ENCODE peak calls at places on chromosomes 5 and 9, in seven cellular contexts. One of them, this sample, is unnamed.
A peak's percentile ranks its signal among the peaks of the same experiment; 100 is the strongest.

GRCh38 chr9:20538956-20539355 is 83.3 kb downstream of the MLLT3 start:
- DNase-seq in brain microvascular endothelial cell: peak; percentile 20
- DNase-seq in CD8-positive, alpha-beta T cell: no peak
- DNase-seq in aorta: no peak
- DNase-seq in WERI-Rb-1: no peak
- DNase-seq in esophagus muscularis mucosa: no peak
- DNase-seq in mesendoderm: no peak
- DNase-seq in this sample: no peak

GRCh38 chr5:142863856-142864255 is 93.7 kb downstream of the ARHGAP26 start:
- DNase-seq in brain microvascular endothelial cell: no peak
- DNase-seq in CD8-positive, alpha-beta T cell: no peak
- DNase-seq in aorta: no peak
- DNase-seq in WERI-Rb-1: no peak
- DNase-seq in esophagus muscularis mucosa: no peak
- DNase-seq in mesendoderm: peak; percentile 76
- DNase-seq in this sample: no peak

GRCh38 chr5:65020492-65020891 is 251.8 kb downstream of the CWC27 start:
- DNase-seq in brain microvascular endothelial cell: no peak
- DNase-seq in CD8-positive, alpha-beta T cell: no peak
- DNase-seq in aorta: no peak
- DNase-seq in WERI-Rb-1: no peak
- DNase-seq in esophagus muscularis mucosa: no peak
- DNase-seq in mesendoderm: no peak
- DNase-seq in this sample: no peak

GRCh38 chr5:34930527-34930844 is 1.1 kb downstream of the DNAJC21 start:
- DNase-seq in brain microvascular endothelial cell: peak; percentile 22
- DNase-seq in CD8-positive, alpha-beta T cell: no peak
- DNase-seq in aorta: no peak
- DNase-seq in WERI-Rb-1: no peak
- DNase-seq in esophagus muscularis mucosa: no peak
- DNase-seq in mesendoderm: no peak
- DNase-seq in this sample: no peak

GRCh38 chr5:140725799-140726471 is 25.7 kb downstream of the ZMAT2 start:
- DNase-seq in brain microvascular endothelial cell: peak; percentile 98
- DNase-seq in CD8-positive, alpha-beta T cell: peak; percentile 57
- DNase-seq in aorta: peak; percentile 77
- DNase-seq in WERI-Rb-1: no peak
- DNase-seq in esophagus muscularis mucosa: peak; percentile 92
- DNase-seq in mesendoderm: peak; percentile 89
- DNase-seq in this sample: no peak

GRCh38 chr5:96675882-96676281 is 13.7 kb downstream of the CAST start:
- DNase-seq in brain microvascular endothelial cell: no peak
- DNase-seq in CD8-positive, alpha-beta T cell: no peak
- DNase-seq in aorta: no peak
- DNase-seq in WERI-Rb-1: no peak
- DNase-seq in esophagus muscularis mucosa: no peak
- DNase-seq in mesendoderm: no peak
- DNase-seq in this sample: no peak

GRCh38 chr9:19757745-19758144 is 31.1 kb downstream of the SLC24A2 start:
- DNase-seq in brain microvascular endothelial cell: no peak
- DNase-seq in CD8-positive, alpha-beta T cell: no peak
- DNase-seq in aorta: no peak
- DNase-seq in WERI-Rb-1: no peak
- DNase-seq in esophagus muscularis mucosa: no peak
- DNase-seq in mesendoderm: no peak
- DNase-seq in this sample: no peak

GRCh38 chr9:128913048-128913900 is 7.5 kb upstream of the PHYHD1 start:
- DNase-seq in brain microvascular endothelial cell: no peak
- DNase-seq in CD8-positive, alpha-beta T cell: no peak
- DNase-seq in aorta: no peak
- DNase-seq in WERI-Rb-1: no peak
- DNase-seq in esophagus muscularis mucosa: no peak
- DNase-seq in mesendoderm: no peak
- DNase-seq in this sample: no peak

GRCh38 chr9:76519027-76519835 is 60.2 kb downstream of the GCNT1 start:
- DNase-seq in brain microvascular endothelial cell: peak; percentile 30
- DNase-seq in CD8-positive, alpha-beta T cell: no peak
- DNase-seq in aorta: no peak
- DNase-seq in WERI-Rb-1: no peak
- DNase-seq in esophagus muscularis mucosa: no peak
- DNase-seq in mesendoderm: no peak
- DNase-seq in this sample: no peak
- H3K27ac ChIP-seq in brain microvascular endothelial cell: no peak overlapping the region
- H3K27ac ChIP-seq in CD8-positive, alpha-beta T cell: no peak overlapping the region
- H3K27ac ChIP-seq in aorta: no peak overlapping the region
- H3K27ac ChIP-seq in WERI-Rb-1: no peak overlapping the region
- H3K27ac ChIP-seq in esophagus muscularis mucosa: no peak overlapping the region
- H3K27ac ChIP-seq in mesendoderm: no peak overlapping the region
- H3K27ac ChIP-seq in this sample: no peak overlapping the region

GRCh38 chr5:132076983-132077382 is 3.4 kb downstream of the CSF2 start:
- DNase-seq in brain microvascular endothelial cell: no peak
- DNase-seq in CD8-positive, alpha-beta T cell: no peak
- DNase-seq in aorta: peak; percentile 58
- DNase-seq in WERI-Rb-1: no peak
- DNase-seq in esophagus muscularis mucosa: no peak
- DNase-seq in mesendoderm: no peak
- DNase-seq in this sample: no peak
- H3K27me3 ChIP-seq in brain microvascular endothelial cell: no peaks in the 10 kb centered on the region
- H3K27me3 ChIP-seq in CD8-positive, alpha-beta T cell: no peaks in the 10 kb centered on the region
- H3K27me3 ChIP-seq in aorta: no peaks in the 10 kb centered on the region
- H3K27me3 ChIP-seq in WERI-Rb-1: no peaks in the 10 kb centered on the region
- H3K27me3 ChIP-seq in esophagus muscularis mucosa: no peaks in the 10 kb centered on the region
- H3K27me3 ChIP-seq in mesendoderm: no peaks in the 10 kb centered on the region
- H3K27me3 ChIP-seq in this sample: no peaks in the 10 kb centered on the region

GRCh38 chr5:52796507-52797103 is 8.9 kb downstream of the ITGA1 start:
- DNase-seq in brain microvascular endothelial cell: no peak
- DNase-seq in CD8-positive, alpha-beta T cell: no peak
- DNase-seq in aorta: no peak
- DNase-seq in WERI-Rb-1: no peak
- DNase-seq in esophagus muscularis mucosa: no peak
- DNase-seq in mesendoderm: no peak
- DNase-seq in this sample: no peak
- H3K27ac ChIP-seq in brain microvascular endothelial cell: no peak overlapping the region
- H3K27ac ChIP-seq in CD8-positive, alpha-beta T cell: no peak overlapping the region
- H3K27ac ChIP-seq in aorta: no peak overlapping the region
- H3K27ac ChIP-seq in WERI-Rb-1: no peak overlapping the region
- H3K27ac ChIP-seq in esophagus muscularis mucosa: peak overlapping the region; percentile 93
- H3K27ac ChIP-seq in mesendoderm: no peak overlapping the region
- H3K27ac ChIP-seq in this sample: no peak overlapping the region

GRCh38 chr9:133512253-133513213 is 12.2 kb downstream of the MYMK start:
- DNase-seq in brain microvascular endothelial cell: no peak
- DNase-seq in CD8-positive, alpha-beta T cell: no peak
- DNase-seq in aorta: no peak
- DNase-seq in WERI-Rb-1: peak; percentile 43
- DNase-seq in esophagus muscularis mucosa: no peak
- DNase-seq in mesendoderm: no peak
- DNase-seq in this sample: no peak

GRCh38 chr9:133511607-133512006 is 13.2 kb downstream of the MYMK start:
- DNase-seq in brain microvascular endothelial cell: no peak
- DNase-seq in CD8-positive, alpha-beta T cell: no peak
- DNase-seq in aorta: no peak
- DNase-seq in WERI-Rb-1: no peak
- DNase-seq in esophagus muscularis mucosa: no peak
- DNase-seq in mesendoderm: no peak
- DNase-seq in this sample: no peak

GRCh38 chr9:133513214-133514088 is 11.3 kb downstream of the MYMK start:
- DNase-seq in brain microvascular endothelial cell: no peak
- DNase-seq in CD8-positive, alpha-beta T cell: no peak
- DNase-seq in aorta: no peak
- DNase-seq in WERI-Rb-1: peak; percentile 58
- DNase-seq in esophagus muscularis mucosa: no peak
- DNase-seq in mesendoderm: no peak
- DNase-seq in this sample: no peak

GRCh38 chr9:133509179-133510083 is 15.3 kb downstream of the MYMK start:
- DNase-seq in brain microvascular endothelial cell: no peak
- DNase-seq in CD8-positive, alpha-beta T cell: peak; percentile 21
- DNase-seq in aorta: no peak
- DNase-seq in WERI-Rb-1: no peak
- DNase-seq in esophagus muscularis mucosa: no peak
- DNase-seq in mesendoderm: peak; percentile 93
- DNase-seq in this sample: peak; percentile 29

GRCh38 chr9:133510926-133511505 is 13.7 kb downstream of the MYMK start:
- DNase-seq in brain microvascular endothelial cell: no peak
- DNase-seq in CD8-positive, alpha-beta T cell: no peak
- DNase-seq in aorta: no peak
- DNase-seq in WERI-Rb-1: no peak
- DNase-seq in esophagus muscularis mucosa: no peak
- DNase-seq in mesendoderm: no peak
- DNase-seq in this sample: no peak
- H3K27me3 ChIP-seq in brain microvascular endothelial cell: no peaks in the 10 kb centered on the region
- H3K27me3 ChIP-seq in CD8-positive, alpha-beta T cell: no peaks in the 10 kb centered on the region
- H3K27me3 ChIP-seq in aorta: no peaks in the 10 kb centered on the region
- H3K27me3 ChIP-seq in WERI-Rb-1: no peaks in the 10 kb centered on the region
- H3K27me3 ChIP-seq in esophagus muscularis mucosa: peaks cover 5% of the 10 kb centered on the region
- H3K27me3 ChIP-seq in mesendoderm: no peaks in the 10 kb centered on the region
- H3K27me3 ChIP-seq in this sample: no peaks in the 10 kb centered on the region

GRCh38 chr9:16690628-16691027 is 179.8 kb downstream of the BNC2 start:
- DNase-seq in brain microvascular endothelial cell: no peak
- DNase-seq in CD8-positive, alpha-beta T cell: no peak
- DNase-seq in aorta: no peak
- DNase-seq in WERI-Rb-1: no peak
- DNase-seq in esophagus muscularis mucosa: no peak
- DNase-seq in mesendoderm: no peak
- DNase-seq in this sample: no peak

GRCh38 chr9:16687678-16688369 is 182.6 kb downstream of the BNC2 start:
- DNase-seq in brain microvascular endothelial cell: peak; percentile 68
- DNase-seq in CD8-positive, alpha-beta T cell: no peak
- DNase-seq in aorta: no peak
- DNase-seq in WERI-Rb-1: no peak
- DNase-seq in esophagus muscularis mucosa: no peak
- DNase-seq in mesendoderm: peak; percentile 38
- DNase-seq in this sample: no peak

GRCh38 chr9:16688814-16689213 is 181.7 kb downstream of the BNC2 start:
- DNase-seq in brain microvascular endothelial cell: no peak
- DNase-seq in CD8-positive, alpha-beta T cell: no peak
- DNase-seq in aorta: no peak
- DNase-seq in WERI-Rb-1: no peak
- DNase-seq in esophagus muscularis mucosa: no peak
- DNase-seq in mesendoderm: peak; percentile 18
- DNase-seq in this sample: no peak

GRCh38 chr9:16689352-16689938 is 181.0 kb downstream of the BNC2 start:
- DNase-seq in brain microvascular endothelial cell: peak; percentile 28
- DNase-seq in CD8-positive, alpha-beta T cell: no peak
- DNase-seq in aorta: no peak
- DNase-seq in WERI-Rb-1: no peak
- DNase-seq in esophagus muscularis mucosa: no peak
- DNase-seq in mesendoderm: no peak
- DNase-seq in this sample: no peak
- H3K27ac ChIP-seq in brain microvascular endothelial cell: peak overlapping the region; percentile 70
- H3K27ac ChIP-seq in CD8-positive, alpha-beta T cell: no peak overlapping the region
- H3K27ac ChIP-seq in aorta: no peak overlapping the region
- H3K27ac ChIP-seq in WERI-Rb-1: no peak overlapping the region
- H3K27ac ChIP-seq in esophagus muscularis mucosa: no peak overlapping the region
- H3K27ac ChIP-seq in mesendoderm: no peak overlapping the region
- H3K27ac ChIP-seq in this sample: no peak overlapping the region

GRCh38 chr9:22308177-22308576 is 138.4 kb upstream of the DMRTA1 start:
- DNase-seq in brain microvascular endothelial cell: no peak
- DNase-seq in CD8-positive, alpha-beta T cell: no peak
- DNase-seq in aorta: no peak
- DNase-seq in WERI-Rb-1: no peak
- DNase-seq in esophagus muscularis mucosa: no peak
- DNase-seq in mesendoderm: peak; percentile 26
- DNase-seq in this sample: no peak

DNA sequence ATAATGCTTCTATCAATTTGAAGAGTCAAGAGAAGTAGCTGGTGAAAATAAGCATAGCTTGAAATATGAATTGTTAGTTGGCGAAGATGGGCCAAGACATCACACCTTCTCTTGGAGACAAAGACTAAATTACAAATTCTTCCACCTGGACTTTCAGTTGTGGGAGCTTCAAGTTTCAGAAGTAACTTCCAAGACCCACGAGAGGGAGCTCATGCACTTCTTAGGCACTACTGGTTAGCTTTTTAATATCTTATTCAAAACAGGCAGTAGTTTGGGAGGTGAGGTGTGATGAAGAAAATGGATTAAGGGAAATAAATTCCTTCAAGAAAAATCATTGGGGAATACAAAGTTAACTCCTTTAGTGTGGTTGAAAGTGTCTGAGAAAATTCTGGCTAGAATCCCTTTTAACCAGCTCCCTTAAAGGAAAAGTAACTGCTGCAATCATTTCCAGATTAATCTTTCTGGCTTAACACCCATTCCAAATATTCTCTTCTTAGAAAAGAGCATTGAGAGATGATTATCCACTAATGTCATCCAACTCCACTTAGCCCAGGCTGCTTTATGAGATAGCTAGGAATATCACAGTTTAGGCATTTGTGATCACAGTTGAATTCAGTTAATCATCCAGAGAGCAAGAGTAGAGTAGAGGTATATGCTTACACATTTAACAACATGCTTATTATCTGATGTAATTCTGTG is 139.5 kb upstream of the DMRTA1 start:
- DNase-seq in brain microvascular endothelial cell: peak; percentile 38
- DNase-seq in CD8-positive, alpha-beta T cell: no peak
- DNase-seq in aorta: no peak
- DNase-seq in WERI-Rb-1: peak; percentile 19
- DNase-seq in esophagus muscularis mucosa: no peak
- DNase-seq in mesendoderm: peak; percentile 83
- DNase-seq in this sample: peak; percentile 16
- H3K27me3 ChIP-seq in brain microvascular endothelial cell: no peaks in the 10 kb centered on the region
- H3K27me3 ChIP-seq in CD8-positive, alpha-beta T cell: no peaks in the 10 kb centered on the region
- H3K27me3 ChIP-seq in aorta: no peaks in the 10 kb centered on the region
- H3K27me3 ChIP-seq in WERI-Rb-1: peaks cover 17% of the 10 kb centered on the region
- H3K27me3 ChIP-seq in esophagus muscularis mucosa: no peaks in the 10 kb centered on the region
- H3K27me3 ChIP-seq in mesendoderm: no peaks in the 10 kb centered on the region
- H3K27me3 ChIP-seq in this sample: no peaks in the 10 kb centered on the region

DNA sequence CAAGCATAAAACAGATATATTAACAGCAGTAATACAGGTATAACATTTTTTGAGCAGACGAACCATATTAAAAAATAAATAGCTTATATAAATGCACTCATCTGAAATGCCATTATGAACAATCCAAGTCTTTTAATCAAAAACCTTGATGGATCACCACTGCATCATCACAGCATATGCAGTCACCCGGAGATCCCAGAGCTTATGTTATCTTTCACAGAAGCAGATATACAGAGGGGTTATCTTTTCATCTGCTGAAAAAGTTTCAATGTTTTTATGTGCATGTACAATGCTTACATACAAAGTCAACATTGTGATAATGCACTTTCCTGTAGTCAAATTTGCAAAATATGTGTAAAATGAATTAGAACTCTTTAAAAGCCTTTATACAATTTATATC is 211.9 kb downstream of the FBXL7 start:
- DNase-seq in brain microvascular endothelial cell: no peak
- DNase-seq in CD8-positive, alpha-beta T cell: no peak
- DNase-seq in aorta: no peak
- DNase-seq in WERI-Rb-1: no peak
- DNase-seq in esophagus muscularis mucosa: no peak
- DNase-seq in mesendoderm: no peak
- DNase-seq in this sample: no peak
- H3K27ac ChIP-seq in brain microvascular endothelial cell: no peak overlapping the region
- H3K27ac ChIP-seq in CD8-positive, alpha-beta T cell: no peak overlapping the region
- H3K27ac ChIP-seq in aorta: no peak overlapping the region
- H3K27ac ChIP-seq in WERI-Rb-1: no peak overlapping the region
- H3K27ac ChIP-seq in esophagus muscularis mucosa: no peak overlapping the region
- H3K27ac ChIP-seq in mesendoderm: no peak overlapping the region
- H3K27ac ChIP-seq in this sample: no peak overlapping the region